ENCODE peak calls at places on chromosomes 13 and 19, in four cellular contexts. K is ELF-1; W is hepatic stellate cell; O is activated CD4-positive, CD25-positive, alpha-beta regulatory T cell. J is an unnamed sample.
A peak's percentile ranks its signal among the peaks of the same experiment; 100 is the strongest.

GRCh38 chr19:29499921-29500590 is 25.7 kb upstream of the VSTM2B start:
- DNase-seq in O (no peak), K (no peak), W (no peak), J (no peak)

GRCh38 chr13:99162543-99162942 is 38.1 kb upstream of the UBAC2 start:
- DNase-seq in K (no peak), W (no peak), O (no peak), J (no peak)

GRCh38 chr19:57825501-57825900 is 4.6 kb upstream of the ZNF587B start:
- DNase-seq in W (no peak), K (no peak), O (no peak), J (no peak)

GRCh38 chr13:68636784-68637183 is 1406.6 kb upstream of the PCDH9 start:
- DNase-seq in K (no peak), O (no peak), W (no peak), J (no peak)

GRCh38 chr13:106649495-106649894 is 81.6 kb upstream of the ARGLU1 start:
- DNase-seq in K (no peak), W (no peak), O (no peak), J (no peak)

GRCh38 chr13:48962281-48962680 is 13.4 kb upstream of the FNDC3A start:
- DNase-seq in W (no peak), O (no peak), K (no peak), J (no peak)

GRCh38 chr13:39942901-39943273 is 287.4 kb downstream of the COG6 start:
- DNase-seq in O (peak; percentile 37), K (peak; percentile 88), W (peak; percentile 56), J (peak; percentile 83)

GRCh38 chr19:16117594-16118033 is 5.9 kb downstream of the RAB8A start:
- DNase-seq in K (no peak), O (no peak), W (no peak), J (no peak)

GRCh38 chr19:6271721-6272410 is 7.9 kb downstream of the MLLT1 start:
- DNase-seq in W (peak; percentile 91), O (no peak), K (peak; percentile 79), J (no peak)

GRCh38 chr13:45373116-45373606 is 32.2 kb upstream of the TPT1 start:
- DNase-seq in O (no peak), K (no peak), W (no peak), J (no peak)

GRCh38 chr19:45443462-45444317 is 20.0 kb upstream of the ERCC1 start:
- DNase-seq in O (no peak), K (peak; percentile 90), W (peak; percentile 96), J (peak; percentile 95)

GRCh38 chr19:2084993-2085720 is 11.0 kb downstream of the MOB3A start:
- DNase-seq in O (peak; percentile 92), W (no peak), K (no peak), J (peak; percentile 56)

GRCh38 chr19:33096005-33096404 is 15.0 kb downstream of the GPATCH1 start:
- DNase-seq in K (no peak), O (no peak), W (no peak), J (no peak)

GRCh38 chr19:50777830-50778303 is 7.6 kb downstream of the GPR32 start:
- DNase-seq in W (no peak), K (peak; percentile 94), O (no peak), J (no peak)

GRCh38 chr13:75968103-75968838 is 332.1 kb downstream of the LMO7 start:
- DNase-seq in K (no peak), W (no peak), O (no peak), J (no peak)

GRCh38 chr19:13207237-13208130 is 57.3 kb downstream of the IER2 start:
- DNase-seq in W (no peak), O (no peak), K (no peak), J (no peak)

GRCh38 chr19:30448386-30449130 is 76.4 kb downstream of the ZNF536 start:
- DNase-seq in O (no peak), W (no peak), K (no peak), J (no peak)

GRCh38 chr19:16594131-16594586 is 21.9 kb upstream of the SLC35E1 start:
- DNase-seq in K (no peak), W (no peak), O (no peak), J (no peak)

GRCh38 chr13:101289764-101290163 is 126.5 kb downstream of the NALCN start:
- DNase-seq in K (no peak), W (peak; percentile 32), O (no peak), J (no peak)

GRCh38 chr13:79455331-79455730 is 25.6 kb upstream of the NDFIP2 start:
- DNase-seq in O (no peak), W (no peak), K (peak; percentile 34), J (no peak)

GRCh38 chr19:6709549-6709948 is 10.9 kb downstream of the C3 start:
- DNase-seq in W (no peak), O (no peak), K (no peak), J (no peak)

GRCh38 chr19:58386166-58386575 is 898 bp upstream of the RPS5 start:
- DNase-seq in W (no peak), K (no peak), O (no peak), J (no peak)

GRCh38 chr13:32587774-32588165 is 1.5 kb downstream of the PDS5B start:
- DNase-seq in K (no peak), W (no peak), O (no peak), J (no peak)

GRCh38 chr19:28426902-28427232 is 786.1 kb downstream of the UQCRFS1 start:
- DNase-seq in O (no peak), W (peak; percentile 77), K (no peak), J (no peak)

J was measured in ascending aorta.